ENCODE peak calls at places on chromosomes 1 and 21, in eight cellular contexts. U, A, H, K, N, P, V and L are unnamed samples. For H3K4me1, the result is how much of the 10 kb centered on the place peaks cover.

GRCh38 chr21:41684381-41685245 is 82.2 kb downstream of the RIPK4 start:
- DNase-seq in N (peak), P (peak), H (no peak), U (peak), V (no peak), A (no peak), K (peak), L (no peak)

GRCh38 chr1:2229032-2229920 is 1.2 kb downstream of the SKI start:
- DNase-seq in K (peak), H (peak), U (peak), N (peak), V (peak), P (peak), A (peak), L (no peak)

GRCh38 chr1:222334026-222334680 is 213.8 kb downstream of the HHIPL2 start:
- DNase-seq in A (no peak), P (no peak), H (no peak), V (no peak), U (no peak), N (peak), K (peak), L (no peak)

GRCh38 chr1:6235302-6235680 is 473 bp downstream of the ICMT start:
- DNase-seq in U (no peak), A (no peak), K (peak), V (no peak), N (no peak), P (no peak), H (no peak), L (peak)

GRCh38 chr1:77687519-77687906 is 5.1 kb upstream of the ZZZ3 start:
- DNase-seq in K (peak), N (peak), V (peak), H (no peak), U (peak), P (no peak), A (no peak), L (no peak)

GRCh38 chr1:15226626-15227286 is 20.3 kb upstream of the FHAD1 start:
- DNase-seq in A (no peak), U (no peak), N (no peak), P (peak), H (no peak), V (no peak), K (no peak), L (no peak)

GRCh38 chr1:56322211-56322610 is 257.2 kb downstream of the PLPP3 start:
- DNase-seq in N (no peak), H (no peak), K (peak), P (no peak), U (no peak), A (no peak), V (no peak), L (no peak)

GRCh38 chr1:81325404-81325803 is 475.3 kb upstream of the ADGRL2 start:
- DNase-seq in A (no peak), H (no peak), N (no peak), V (no peak), P (no peak), K (no peak), U (no peak), L (no peak)

GRCh38 chr1:226717256-226717909 is 21.7 kb downstream of the ITPKB start:
- DNase-seq in V (peak), H (no peak), N (no peak), A (no peak), P (no peak), U (no peak), K (no peak), L (peak)
- H3K4me1 ChIP-seq in V (half or more), H (half or more), N (under half), A (under half), P (half or more), U (under half), K (under half), L (half or more)

GRCh38 chr1:44810101-44810761 is 1.9 kb downstream of the BTBD19 start:
- DNase-seq in K (no peak), P (peak), U (peak), V (peak), N (peak), A (no peak), H (peak), L (no peak)
- H3K4me3 ChIP-seq in K (peak), P (no peak), U (peak), V (peak), N (no peak), A (no peak), H (peak), L (no peak)

DNA sequence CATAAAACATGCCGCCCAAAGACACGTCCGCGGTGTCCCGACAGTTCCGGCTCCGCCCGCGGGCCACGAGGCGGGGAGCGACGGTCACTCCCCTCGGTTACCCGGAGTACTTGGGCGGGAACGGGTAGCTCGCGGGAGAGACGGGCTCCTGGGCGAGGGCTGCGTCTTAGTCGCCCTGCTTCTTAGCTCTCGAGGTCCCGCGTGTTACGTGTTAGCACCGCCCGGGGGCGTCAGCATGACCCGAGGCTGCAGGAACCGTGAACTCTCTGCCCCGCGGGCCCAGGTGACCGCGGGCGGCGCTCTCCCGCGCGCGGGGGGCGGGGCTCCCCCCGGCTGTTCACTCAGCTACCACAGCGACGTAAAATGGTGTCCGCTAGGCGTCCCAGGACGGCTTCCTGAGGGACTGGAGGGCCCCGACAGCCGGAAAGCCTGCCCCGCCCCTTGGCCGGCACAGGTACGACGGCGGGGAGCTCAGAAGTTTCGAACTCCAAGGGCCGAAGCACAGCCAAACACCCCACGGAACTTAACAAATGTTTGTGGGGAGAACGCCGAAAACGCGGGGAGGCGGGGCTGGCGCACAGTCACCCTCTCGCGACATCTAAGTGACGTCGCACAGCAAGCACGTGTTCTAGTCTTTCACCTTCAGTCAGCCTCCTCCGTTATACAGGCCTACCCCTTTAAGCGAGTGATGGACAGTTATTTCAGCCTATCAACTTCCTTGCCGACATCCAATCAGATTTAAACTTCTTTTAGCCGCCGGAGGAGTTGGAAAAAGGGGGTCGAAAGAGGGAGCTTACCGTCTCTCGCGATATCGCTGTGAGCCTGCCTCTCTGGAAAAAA is 757 bp upstream of the RBM15 start:
- DNase-seq in V (peak), H (peak), U (peak), P (peak), N (peak), A (peak), K (peak), L (peak)
- H3K4me1 ChIP-seq in V (half or more), H (under half), U (under half), P (half or more), N (under half), A (under half), K (under half), L (under half)

GRCh38 chr1:246397046-246397445 is 110.0 kb downstream of the SMYD3 start:
- DNase-seq in N (no peak), P (no peak), U (no peak), V (no peak), H (no peak), K (no peak), A (no peak), L (no peak)

GRCh38 chr1:246396322-246396721 is 110.8 kb downstream of the SMYD3 start:
- DNase-seq in K (no peak), H (no peak), N (no peak), U (no peak), A (no peak), V (no peak), P (no peak), L (no peak)

GRCh38 chr1:246404078-246404477 is 103.0 kb downstream of the SMYD3 start:
- DNase-seq in P (no peak), U (no peak), H (no peak), A (no peak), V (no peak), N (no peak), K (peak), L (no peak)

GRCh38 chr1:246394121-246394520 is 113.0 kb downstream of the SMYD3 start:
- DNase-seq in P (no peak), K (no peak), V (no peak), N (no peak), U (no peak), A (no peak), H (no peak), L (no peak)

GRCh38 chr1:246398126-246398813 is 108.8 kb downstream of the SMYD3 start:
- DNase-seq in U (peak), K (no peak), A (peak), H (no peak), N (no peak), V (no peak), P (peak), L (no peak)
- H3K4me3 ChIP-seq in U (no peak), K (no peak), A (no peak), H (no peak), N (no peak), V (no peak), P (no peak), L (no peak)

GRCh38 chr1:31381394-31382287 is 8.8 kb upstream of the FABP3 start:
- DNase-seq in U (no peak), P (peak), V (peak), N (peak), K (peak), H (no peak), A (no peak), L (no peak)
- H3K4me1 ChIP-seq in U (under half), P (under half), V (under half), N (under half), K (under half), H (under half), A (under half), L (under half)

DNA sequence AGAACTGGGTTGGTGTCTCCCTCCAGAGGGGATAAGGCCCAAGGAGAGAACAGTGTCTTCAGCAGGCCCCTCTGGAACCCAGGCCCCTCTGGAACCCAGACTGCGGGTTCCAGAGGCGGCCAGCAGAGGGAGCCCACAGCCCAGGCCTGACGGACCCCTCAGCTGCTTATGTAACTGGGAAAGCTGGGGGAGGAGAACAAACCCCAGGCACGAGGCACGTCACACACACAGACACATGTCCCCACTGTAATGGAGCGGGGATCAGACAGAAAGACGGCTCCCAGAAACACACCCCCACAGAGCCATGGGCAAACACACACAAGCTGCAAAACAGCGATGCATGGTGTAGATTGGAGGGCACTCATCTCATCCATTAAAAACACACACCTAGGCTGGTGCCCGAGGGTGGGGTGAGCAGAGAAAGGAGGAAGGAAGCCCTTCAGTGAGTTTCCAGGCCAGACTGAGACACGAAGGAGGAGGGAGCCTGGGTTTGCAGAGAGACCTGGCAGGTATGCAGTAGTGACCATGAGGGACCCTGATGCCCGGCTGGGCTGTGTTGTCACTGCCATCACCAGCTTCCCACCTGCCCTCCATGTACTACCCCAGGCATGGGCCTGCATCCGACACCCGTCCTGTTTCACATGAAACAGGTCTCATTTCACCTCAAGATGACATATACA is 2.8 kb upstream of the IGSF8 start:
- DNase-seq in A (peak), H (peak), N (peak), U (peak), K (peak), P (peak), V (peak), L (peak)
- H3K4me3 ChIP-seq in A (peak), H (no peak), N (no peak), U (no peak), K (peak), P (no peak), V (peak), L (no peak)

GRCh38 chr1:27603962-27604578 is at the start of gene AHDC1:
- DNase-seq in H (peak), V (peak), K (peak), A (peak), N (peak), P (peak), U (peak), L (peak)
- H3K4me1 ChIP-seq in H (half or more), V (half or more), K (under half), A (under half), N (under half), P (half or more), U (under half), L (under half)

DNA sequence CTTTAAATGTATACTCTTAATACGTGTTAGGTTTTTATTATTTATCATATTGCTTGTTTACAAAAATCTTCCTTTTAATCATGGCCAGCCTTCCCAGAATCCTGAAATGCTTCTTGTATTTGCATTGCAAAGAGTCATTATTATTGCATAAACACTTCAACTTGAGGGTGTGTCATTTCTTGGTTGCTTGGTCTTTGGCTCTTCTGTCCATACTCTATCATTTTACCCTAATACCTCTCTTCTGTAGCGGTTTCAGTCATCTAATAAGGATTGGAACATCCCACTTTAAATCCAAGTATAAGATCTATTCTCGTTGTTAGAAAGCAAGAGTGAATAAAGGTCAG is 200.6 kb upstream of the CACYBP start:
- DNase-seq in H (no peak), U (no peak), P (no peak), A (no peak), V (no peak), K (peak), N (no peak), L (no peak)
- H3K4me3 ChIP-seq in H (peak), U (peak), P (no peak), A (peak), V (peak), K (peak), N (no peak), L (no peak)

GRCh38 chr1:28519946-28520725 is 14.3 kb downstream of the RCC1 start:
- DNase-seq in A (no peak), P (no peak), N (no peak), K (no peak), H (no peak), V (no peak), U (no peak), L (no peak)
- H3K4me1 ChIP-seq in A (under half), P (under half), N (under half), K (under half), H (under half), V (under half), U (under half), L (under half)